ENCODE peak calls at places on chromosome 20, in eight cellular contexts. Q, I, M, W, P, F, G and K are unnamed samples.

GRCh38 chr20:10557685-10558084 is 116.1 kb downstream of the JAG1 start:
- DNase-seq in P (no peak), M (no peak), Q (no peak), F (no peak), I (no peak), W (no peak), G (peak), K (no peak)

GRCh38 chr20:64131406-64131805 is 24.0 kb upstream of the NPBWR2 start:
- DNase-seq in G (no peak), W (no peak), P (peak), M (peak), Q (no peak), F (no peak), I (no peak), K (no peak)

GRCh38 chr20:1537731-1538058 is 19.8 kb downstream of the SIRPD start:
- DNase-seq in W (peak), P (no peak), Q (no peak), M (peak), F (peak), G (no peak), I (no peak), K (no peak)

GRCh38 chr20:11246251-11246775 is 572.5 kb upstream of the JAG1 start:
- DNase-seq in F (no peak), G (no peak), M (no peak), Q (no peak), W (no peak), I (no peak), P (no peak), K (no peak)

GRCh38 chr20:29689411-29690225 is 1567.8 kb upstream of the DEFB115 start:
- DNase-seq in Q (no peak), G (no peak), P (peak), F (peak), I (no peak), W (no peak), M (no peak), K (no peak)

GRCh38 chr20:19974621-19975435 is 42.3 kb upstream of the NAA20 start:
- DNase-seq in W (peak), Q (peak), I (peak), M (peak), P (peak), F (peak), G (peak), K (peak)

GRCh38 chr20:18007534-18008292 is 38.9 kb downstream of the MGME1 start:
- DNase-seq in F (peak), W (no peak), Q (peak), M (no peak), I (no peak), P (no peak), G (no peak), K (no peak)

GRCh38 chr20:6863355-6863754 is 95.9 kb downstream of the BMP2 start:
- DNase-seq in G (no peak), M (no peak), I (no peak), F (no peak), Q (no peak), P (no peak), W (no peak), K (peak)

GRCh38 chr20:49187330-49188100 is 619 bp downstream of the STAU1 start:
- DNase-seq in W (peak), G (no peak), M (peak), Q (no peak), F (no peak), P (no peak), I (no peak), K (no peak)

GRCh38 chr20:58711266-58712051 is 18.9 kb downstream of the NPEPL1 start:
- DNase-seq in Q (peak), G (no peak), P (no peak), W (peak), M (peak), I (no peak), F (peak), K (no peak)

GRCh38 chr20:21353236-21353635 is 44.1 kb downstream of the NKX2-4 start:
- DNase-seq in I (peak), G (peak), F (no peak), P (peak), Q (no peak), M (no peak), W (no peak), K (no peak)

GRCh38 chr20:59219206-59219605 is 55.6 kb downstream of the ZNF831 start:
- DNase-seq in W (no peak), M (no peak), Q (no peak), G (no peak), P (no peak), I (no peak), F (no peak), K (no peak)

GRCh38 chr20:6632187-6632586 is 135.3 kb upstream of the BMP2 start:
- DNase-seq in F (peak), W (peak), M (peak), I (no peak), P (no peak), Q (no peak), G (peak), K (no peak)

GRCh38 chr20:57458400-57459160 is 66.4 kb downstream of the CTCFL start:
- DNase-seq in P (no peak), W (no peak), F (no peak), M (peak), G (no peak), Q (peak), I (peak), K (no peak)

GRCh38 chr20:59645761-59646171 is 41.4 kb downstream of the PHACTR3 start:
- DNase-seq in M (peak), P (peak), Q (no peak), F (no peak), G (no peak), W (no peak), I (no peak), K (no peak)

DNA sequence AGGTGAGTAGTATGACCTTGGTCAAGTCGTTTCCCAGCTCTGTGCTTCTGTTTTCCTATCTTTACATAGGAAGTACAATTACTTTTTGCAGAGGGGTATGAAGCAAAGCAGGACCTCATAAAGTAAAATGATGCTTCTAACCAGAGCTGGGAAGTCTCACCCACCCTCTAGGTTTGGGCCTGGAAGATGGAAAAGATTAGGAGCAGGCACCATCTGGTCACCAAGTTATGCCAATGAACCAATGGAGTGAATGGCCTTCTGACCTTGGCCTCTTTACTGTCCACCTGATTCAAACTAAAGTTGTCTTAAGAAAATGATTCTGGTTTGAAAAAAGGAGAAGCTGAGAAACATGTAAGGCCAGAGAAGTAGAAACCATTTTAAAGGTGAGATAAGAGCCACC is 68.9 kb upstream of the CTNNBL1 start:
- DNase-seq in W (no peak), I (no peak), M (no peak), F (no peak), Q (no peak), P (no peak), G (no peak), K (no peak)
- H3K4me3 ChIP-seq in W (no peak), I (no peak), M (no peak), F (no peak), Q (no peak), P (no peak), G (no peak), K (no peak)

DNA sequence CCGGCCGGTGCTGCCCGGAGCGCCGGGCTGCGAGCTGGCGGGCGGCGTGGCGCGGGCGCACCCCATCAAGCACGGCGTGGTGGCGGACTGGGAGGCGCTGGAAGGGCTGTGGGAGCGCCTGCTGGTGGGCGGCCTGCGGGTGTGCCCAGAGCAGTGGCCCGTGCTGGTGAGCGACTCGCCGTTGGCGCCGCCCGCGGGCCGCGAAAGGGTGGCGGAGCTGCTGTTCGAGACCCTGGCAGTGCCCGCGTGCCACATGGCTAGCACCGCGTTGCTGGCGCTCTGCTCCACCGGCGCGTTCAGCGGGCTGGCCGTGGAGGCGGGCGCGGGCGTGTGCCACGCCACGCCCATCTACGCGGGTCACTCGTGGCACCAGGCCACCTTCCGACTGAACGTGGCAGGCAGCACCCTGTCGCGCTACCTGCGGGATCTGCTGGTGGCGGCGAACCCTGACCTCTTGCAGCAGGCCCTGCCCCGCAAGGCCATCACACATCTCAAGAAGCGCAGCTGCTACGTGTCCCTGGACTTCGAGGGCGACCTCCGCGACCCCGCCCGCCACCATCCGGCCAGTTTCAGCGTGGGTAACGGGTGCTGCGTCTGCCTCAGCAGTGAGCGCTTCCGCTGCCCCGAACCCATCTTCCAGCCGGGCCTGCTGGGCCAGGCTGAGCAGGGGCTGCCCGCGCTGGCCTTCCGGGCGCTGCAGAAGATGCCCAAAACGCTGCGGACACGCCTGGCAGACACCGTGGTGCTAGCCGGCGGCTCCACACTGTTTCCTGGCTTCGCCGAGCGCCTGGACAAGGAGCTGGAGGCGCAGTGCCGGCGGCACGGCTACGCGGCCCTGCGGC is 723 bp downstream of the ACTL10 start:
- DNase-seq in P (peak), W (no peak), Q (peak), M (peak), F (peak), G (no peak), I (no peak), K (no peak)
- TF ChIP-seq CTCF in P (no peak), W (no peak), Q (no peak), M (no peak), F (no peak), G (no peak), I (no peak), K (no peak)

GRCh38 chr20:62511300-62511914 is 35.6 kb upstream of the GATA5 start:
- DNase-seq in Q (no peak), P (no peak), I (no peak), M (no peak), G (no peak), F (no peak), W (no peak), K (no peak)
- H3K4me3 ChIP-seq in Q (no peak), P (no peak), I (no peak), M (no peak), G (no peak), F (no peak), W (no peak), K (no peak)

GRCh38 chr20:47038581-47039560 is 144.2 kb downstream of the EYA2 start:
- DNase-seq in I (no peak), P (no peak), M (peak), Q (peak), F (peak), G (no peak), W (no peak), K (no peak)
- TF ChIP-seq CTCF in I (no peak), P (no peak), M (no peak), Q (no peak), F (no peak), G (no peak), W (no peak), K (no peak)